ENCODE peak calls at places on chromosome 18, in four cellular contexts. K is cardiac fibroblast, E is fibroblast of lung, D is colonic mucosa. M is an unnamed sample.

GRCh38 chr18:39685303-39685902 is 2119.8 kb upstream of the CELF4 start:
- DNase-seq in K (no peak), E (no peak), D (no peak), M (no peak)

GRCh38 chr18:55491606-55492005 is 96.4 kb downstream of the TCF4 start:
- DNase-seq in K (no peak), E (peak), D (no peak), M (no peak)

GRCh38 chr18:43692291-43692690 is 415.0 kb upstream of the SYT4 start:
- DNase-seq in K (peak), E (peak), D (no peak), M (peak)

GRCh38 chr18:23838801-23839366 is 149.6 kb downstream of the LAMA3 start:
- DNase-seq in K (peak), E (peak), D (no peak), M (peak)

GRCh38 chr18:54119524-54120019 is 104.9 kb downstream of the MBD2 start:
- DNase-seq in K (peak), E (peak), D (peak), M (peak)

GRCh38 chr18:26386002-26386401 is 159.8 kb downstream of the TAF4B start:
- DNase-seq in K (peak), E (peak), D (no peak), M (peak)

GRCh38 chr18:62979172-62979571 is 263.8 kb downstream of the PHLPP1 start:
- DNase-seq in K (peak), E (peak), D (no peak), M (peak)

GRCh38 chr18:62784966-62785413 is 69.6 kb downstream of the PHLPP1 start:
- DNase-seq in K (peak), E (peak), D (no peak), M (peak)

GRCh38 chr18:27750014-27750413 is 426.9 kb downstream of the CDH2 start:
- DNase-seq in K (peak), E (peak), D (peak), M (peak)

GRCh38 chr18:27261769-27262549 is 76.9 kb upstream of the CHST9 start:
- DNase-seq in K (no peak), E (no peak), D (no peak), M (no peak)

GRCh38 chr18:12044591-12044990 is 49.1 kb upstream of the ANKRD62 start:
- DNase-seq in K (no peak), E (peak), D (peak), M (no peak)

GRCh38 chr18:74899554-74899953 is 301.9 kb downstream of the ZNF407 start:
- DNase-seq in K (peak), E (no peak), D (no peak), M (peak)

GRCh38 chr18:41145526-41145925 is 809.5 kb upstream of the PIK3C3 start:
- DNase-seq in K (peak), E (no peak), D (no peak), M (no peak)

GRCh38 chr18:29912351-29912750 is 1130.2 kb downstream of the DSC3 start:
- DNase-seq in K (no peak), E (no peak), D (no peak), M (no peak)

GRCh38 chr18:24208270-24209035 is 69.6 kb downstream of the CABYR start:
- DNase-seq in K (peak), E (peak), D (no peak), M (no peak)

GRCh38 chr18:13433685-13434084 is 215.1 kb downstream of the LDLRAD4 start:
- DNase-seq in K (no peak), E (no peak), D (no peak), M (peak)

GRCh38 chr18:79458917-79459803 is 63.4 kb downstream of the NFATC1 start:
- DNase-seq in K (no peak), E (no peak), D (no peak), M (no peak)

GRCh38 chr18:68316636-68317035 is 398.3 kb downstream of the TMX3 start:
- DNase-seq in K (peak), E (peak), D (no peak), M (peak)

GRCh38 chr18:8107426-8107825 is 501.8 kb upstream of the RAB12 start:
- DNase-seq in K (no peak), E (peak), D (no peak), M (no peak)

GRCh38 chr18:10474309-10474708 is 19.9 kb downstream of the APCDD1 start:
- DNase-seq in K (no peak), E (no peak), D (no peak), M (no peak)

GRCh38 chr18:10475633-10476388 is 21.4 kb downstream of the APCDD1 start:
- DNase-seq in K (no peak), E (no peak), D (no peak), M (no peak)

GRCh38 chr18:10476430-10476829 is 22.0 kb downstream of the APCDD1 start:
- DNase-seq in K (no peak), E (peak), D (no peak), M (peak)

GRCh38 chr18:10473152-10473551 is 18.7 kb downstream of the APCDD1 start:
- DNase-seq in K (no peak), E (no peak), D (no peak), M (no peak)

GRCh38 chr18:10471574-10471973 is 17.1 kb downstream of the APCDD1 start:
- DNase-seq in K (no peak), E (no peak), D (no peak), M (no peak)
- TF ChIP-seq CTCF in K (no peak), E (no peak), D (no peak), M (no peak)

GRCh38 chr18:10560457-10561045 is 34.7 kb downstream of the NAPG start:
- DNase-seq in K (peak), E (peak), D (peak), M (peak)
- H3K4me3 ChIP-seq in K (peak), E (no peak), D (no peak), M (no peak)

DNA sequence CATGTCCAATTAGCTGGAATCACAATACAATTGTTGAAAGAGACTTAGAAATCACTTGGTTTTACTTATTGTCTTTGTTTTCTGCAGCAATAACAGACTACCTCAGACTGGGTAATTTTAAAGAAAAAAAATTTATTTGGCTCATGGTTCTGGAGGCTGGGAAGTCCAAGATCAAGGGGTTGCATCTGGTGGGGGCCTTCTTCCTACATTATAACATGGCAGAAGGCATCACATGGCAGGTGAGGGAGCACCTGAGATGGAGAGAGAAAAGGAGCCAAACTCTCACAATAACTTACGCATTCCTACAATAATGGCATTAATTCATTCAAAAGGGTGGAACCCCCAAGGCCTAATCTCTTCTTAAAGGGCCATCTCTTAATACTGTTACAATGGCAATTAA is 37.5 kb upstream of the KLHL14 start:
- DNase-seq in K (no peak), E (no peak), D (no peak), M (no peak)
- TF ChIP-seq CTCF in K (no peak), E (no peak), D (no peak), M (no peak)

GRCh38 chr18:50312296-50313030 is 25.0 kb upstream of the CXXC1 start:
- DNase-seq in K (no peak), E (no peak), D (no peak), M (no peak)

GRCh38 chr18:50313873-50314460 is 26.5 kb upstream of the CXXC1 start:
- DNase-seq in K (no peak), E (no peak), D (no peak), M (no peak)

GRCh38 chr18:50313031-50313607 is 25.6 kb upstream of the CXXC1 start:
- DNase-seq in K (no peak), E (no peak), D (no peak), M (no peak)

GRCh38 chr18:50311573-50312106 is 24.1 kb upstream of the CXXC1 start:
- DNase-seq in K (no peak), E (no peak), D (no peak), M (no peak)

GRCh38 chr18:50315100-50315871 is 27.8 kb upstream of the CXXC1 start:
- DNase-seq in K (no peak), E (no peak), D (no peak), M (no peak)
- H3K4me3 ChIP-seq in K (no peak), E (no peak), D (no peak), M (no peak)

GRCh38 chr18:49175071-49175470 is 224.3 kb upstream of the SMAD7 start:
- DNase-seq in K (no peak), E (no peak), D (no peak), M (no peak)

GRCh38 chr18:49172246-49172645 is 221.5 kb upstream of the SMAD7 start:
- DNase-seq in K (no peak), E (no peak), D (no peak), M (no peak)

GRCh38 chr18:49175476-49175875 is 224.7 kb upstream of the SMAD7 start:
- DNase-seq in K (no peak), E (no peak), D (no peak), M (no peak)

GRCh38 chr18:49177071-49177470 is 226.3 kb upstream of the SMAD7 start:
- DNase-seq in K (no peak), E (no peak), D (no peak), M (no peak)

DNA sequence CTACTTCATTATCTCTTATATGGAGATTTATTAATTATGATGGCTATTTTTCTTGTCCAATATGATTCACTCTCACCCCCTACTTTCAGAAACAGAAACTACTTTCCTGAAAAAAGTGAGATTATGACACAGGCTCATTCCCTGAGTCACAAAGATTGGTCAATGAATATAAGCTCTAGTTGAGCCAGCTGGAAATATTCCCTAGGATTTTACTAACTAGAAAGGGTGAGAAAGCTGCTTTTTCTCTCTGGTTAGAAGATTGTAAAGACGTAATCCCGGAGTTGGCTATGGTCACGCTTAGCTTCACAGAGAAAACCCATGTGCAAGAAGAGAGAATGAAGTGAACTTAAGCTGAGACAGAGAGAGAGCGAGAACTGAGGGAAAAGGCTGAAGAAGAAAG is 223.7 kb upstream of the SMAD7 start:
- DNase-seq in K (peak), E (peak), D (no peak), M (peak)
- TF ChIP-seq CTCF in K (no peak), E (no peak), D (no peak), M (peak)

GRCh38 chr18:75916641-75916982 is 489.1 kb upstream of the SMIM21 start:
- DNase-seq in K (no peak), E (no peak), D (no peak), M (no peak)

DNA sequence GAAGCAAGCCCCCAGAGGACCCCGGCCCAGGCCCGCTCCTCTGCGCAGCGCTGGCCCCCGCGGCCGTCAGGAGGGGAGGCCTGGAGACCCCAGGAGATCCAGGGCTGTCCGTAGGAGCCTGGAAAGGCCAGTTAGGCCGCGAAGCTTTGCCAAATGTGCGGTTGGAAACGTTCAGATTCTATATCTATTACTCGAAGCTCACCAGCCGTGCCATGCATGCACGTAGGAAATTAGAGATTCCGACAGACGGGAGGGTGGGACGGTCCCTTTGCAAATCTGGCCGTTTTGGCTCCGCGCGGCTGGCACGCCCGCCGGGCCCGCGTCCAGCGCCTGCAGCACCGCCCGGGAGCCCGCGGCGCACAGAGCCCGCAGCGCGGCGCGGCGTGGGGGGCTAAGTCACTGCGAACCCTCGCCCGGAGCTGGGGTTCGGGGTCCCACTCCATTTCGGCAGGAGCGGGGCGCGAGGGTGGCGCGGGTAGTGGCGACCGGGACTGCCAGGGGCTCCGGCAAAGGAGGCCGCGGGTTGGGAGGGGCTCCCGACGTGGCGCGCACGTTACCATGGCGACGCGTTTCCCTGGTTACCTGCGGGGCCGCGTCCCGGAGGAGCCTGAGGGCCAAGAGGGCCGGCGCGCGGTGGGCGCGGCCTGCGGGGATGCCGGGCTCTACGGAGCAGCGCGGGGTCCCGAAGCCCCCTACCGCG is 488.6 kb upstream of the SMIM21 start:
- DNase-seq in K (no peak), E (peak), D (no peak), M (no peak)
- H3K4me3 ChIP-seq in K (no peak), E (no peak), D (peak), M (no peak)

M was measured in fibroblast of the aortic adventitia.